ENCODE peak calls at places on chromosomes 6 and 20, in six cellular contexts. W, N, H, F, T and Z are unnamed samples.

GRCh38 chr6:52371656-52372151 is 9.8 kb downstream of the PAQR8 start:
- DNase-seq in H (no peak), W (no peak), F (no peak), T (no peak), N (no peak), Z (no peak)

GRCh38 chr6:3281669-3282460 is 23.1 kb downstream of the PSMG4 start:
- DNase-seq in H (no peak), F (peak), N (no peak), W (no peak), T (no peak), Z (no peak)

GRCh38 chr20:31704225-31705119 is 18.2 kb downstream of the BCL2L1 start:
- DNase-seq in T (no peak), H (peak), F (no peak), N (no peak), W (no peak), Z (no peak)

GRCh38 chr20:44309763-44310663 is 989 bp downstream of the FITM2 start:
- DNase-seq in T (no peak), W (no peak), F (no peak), N (no peak), H (no peak), Z (no peak)

GRCh38 chr20:41072099-41072798 is 43.6 kb downstream of the TOP1 start:
- DNase-seq in H (no peak), W (no peak), F (no peak), N (no peak), T (no peak), Z (no peak)

GRCh38 chr6:127022297-127022696 is 96.2 kb upstream of the RSPO3 start:
- DNase-seq in H (no peak), F (no peak), N (no peak), W (no peak), T (no peak), Z (no peak)

GRCh38 chr6:52570291-52570700 is 6.6 kb downstream of the TRAM2 start:
- DNase-seq in T (no peak), H (no peak), W (no peak), N (no peak), F (no peak), Z (no peak)

GRCh38 chr6:156699017-156699421 is 78.2 kb upstream of the ARID1B start:
- DNase-seq in N (no peak), W (no peak), F (no peak), T (no peak), H (no peak), Z (no peak)

GRCh38 chr6:7846971-7847818 is 63.4 kb downstream of the TXNDC5 start:
- DNase-seq in H (no peak), N (no peak), W (no peak), F (no peak), T (no peak), Z (no peak)

GRCh38 chr20:53402233-53403005 is 191.2 kb downstream of the ZNF217 start:
- DNase-seq in F (no peak), W (no peak), N (no peak), H (no peak), T (no peak), Z (no peak)

GRCh38 chr20:59784365-59785117 is 148.9 kb downstream of the SYCP2 start:
- DNase-seq in H (no peak), F (no peak), W (peak), T (peak), N (no peak), Z (no peak)

GRCh38 chr6:44423306-44423705 is 35.8 kb downstream of the CDC5L start:
- DNase-seq in F (no peak), H (no peak), T (no peak), W (no peak), N (no peak), Z (no peak)

GRCh38 chr6:117829594-117830319 is 77.3 kb upstream of the SLC35F1 start:
- DNase-seq in H (peak), W (peak), N (no peak), F (no peak), T (no peak), Z (no peak)

GRCh38 chr20:59144831-59145196 is 18.8 kb upstream of the ZNF831 start:
- DNase-seq in H (no peak), W (no peak), F (no peak), N (no peak), T (no peak), Z (no peak)

GRCh38 chr6:166785131-166785530 is 158.1 kb upstream of the RPS6KA2 start:
- DNase-seq in F (no peak), W (peak), N (no peak), T (no peak), H (no peak), Z (no peak)